ENCODE peak calls at places on chromosomes 12 and 14, in five cellular contexts. One of them, this sample, is unnamed.
A peak's percentile ranks its signal among the peaks of the same experiment; 100 is the strongest.

GRCh38 chr12:109946505-109946904 is 46.4 kb downstream of the TCHP start:
- DNase-seq in lower leg skin: no peak
- DNase-seq in SIG-M5: no peak
- DNase-seq in activated CD8-positive, alpha-beta memory T cell treated with anti-CD3 and anti-CD28 coated beads for 24 hours: no peak
- DNase-seq in GM19239: no peak
- DNase-seq in this sample: no peak

GRCh38 chr14:103155013-103155412 is 31.8 kb downstream of the TNFAIP2 start:
- DNase-seq in SIG-M5: no peak
- DNase-seq in activated CD8-positive, alpha-beta memory T cell treated with anti-CD3 and anti-CD28 coated beads for 24 hours: no peak
- DNase-seq in GM19239: no peak
- DNase-seq in lower leg skin: peak; percentile 80
- DNase-seq in this sample: peak; percentile 52

GRCh38 chr12:43148711-43149110 is 403.3 kb downstream of the ADAMTS20 start:
- DNase-seq in SIG-M5: no peak
- DNase-seq in GM19239: no peak
- DNase-seq in activated CD8-positive, alpha-beta memory T cell treated with anti-CD3 and anti-CD28 coated beads for 24 hours: no peak
- DNase-seq in lower leg skin: peak; percentile 15
- DNase-seq in this sample: no peak

GRCh38 chr12:76922821-76923315 is 44.0 kb upstream of the CSRP2 start:
- DNase-seq in activated CD8-positive, alpha-beta memory T cell treated with anti-CD3 and anti-CD28 coated beads for 24 hours: no peak
- DNase-seq in SIG-M5: no peak
- DNase-seq in lower leg skin: no peak
- DNase-seq in GM19239: no peak
- DNase-seq in this sample: no peak

GRCh38 chr14:76462330-76462729 is 86.4 kb downstream of the ESRRB start:
- DNase-seq in GM19239: no peak
- DNase-seq in activated CD8-positive, alpha-beta memory T cell treated with anti-CD3 and anti-CD28 coated beads for 24 hours: no peak
- DNase-seq in SIG-M5: no peak
- DNase-seq in lower leg skin: no peak
- DNase-seq in this sample: no peak

GRCh38 chr12:46555379-46555778 is 182.8 kb upstream of the SLC38A2 start:
- DNase-seq in SIG-M5: no peak
- DNase-seq in activated CD8-positive, alpha-beta memory T cell treated with anti-CD3 and anti-CD28 coated beads for 24 hours: no peak
- DNase-seq in GM19239: no peak
- DNase-seq in lower leg skin: no peak
- DNase-seq in this sample: no peak

GRCh38 chr12:52074006-52074405 is 4.2 kb downstream of the ATG101 start:
- DNase-seq in lower leg skin: no peak
- DNase-seq in GM19239: peak; percentile 65
- DNase-seq in activated CD8-positive, alpha-beta memory T cell treated with anti-CD3 and anti-CD28 coated beads for 24 hours: no peak
- DNase-seq in SIG-M5: no peak
- DNase-seq in this sample: no peak

GRCh38 chr12:68067762-68068376 is 78.6 kb downstream of the IFNG-AS1 start:
- DNase-seq in SIG-M5: no peak
- DNase-seq in activated CD8-positive, alpha-beta memory T cell treated with anti-CD3 and anti-CD28 coated beads for 24 hours: no peak
- DNase-seq in GM19239: no peak
- DNase-seq in lower leg skin: no peak
- DNase-seq in this sample: no peak

GRCh38 chr12:120820885-120821510 is 83.2 kb downstream of the SPPL3 start:
- DNase-seq in lower leg skin: no peak
- DNase-seq in GM19239: no peak
- DNase-seq in activated CD8-positive, alpha-beta memory T cell treated with anti-CD3 and anti-CD28 coated beads for 24 hours: peak; percentile 63
- DNase-seq in SIG-M5: no peak
- DNase-seq in this sample: no peak

GRCh38 chr14:89371600-89371999 is 45.4 kb downstream of the FOXN3 start:
- DNase-seq in GM19239: no peak
- DNase-seq in SIG-M5: no peak
- DNase-seq in lower leg skin: no peak
- DNase-seq in activated CD8-positive, alpha-beta memory T cell treated with anti-CD3 and anti-CD28 coated beads for 24 hours: no peak
- DNase-seq in this sample: no peak

GRCh38 chr14:51321036-51321435 is 81.0 kb downstream of the TMX1 start:
- DNase-seq in GM19239: no peak
- DNase-seq in SIG-M5: no peak
- DNase-seq in lower leg skin: no peak
- DNase-seq in activated CD8-positive, alpha-beta memory T cell treated with anti-CD3 and anti-CD28 coated beads for 24 hours: no peak
- DNase-seq in this sample: no peak

GRCh38 chr14:70086685-70087379 is 101.9 kb downstream of the SLC8A3 start:
- DNase-seq in GM19239: peak; percentile 18
- DNase-seq in lower leg skin: no peak
- DNase-seq in activated CD8-positive, alpha-beta memory T cell treated with anti-CD3 and anti-CD28 coated beads for 24 hours: no peak
- DNase-seq in SIG-M5: no peak
- DNase-seq in this sample: no peak

GRCh38 chr12:3241621-3242020 is 164.4 kb downstream of the TSPAN9 start:
- DNase-seq in lower leg skin: no peak
- DNase-seq in GM19239: no peak
- DNase-seq in SIG-M5: no peak
- DNase-seq in activated CD8-positive, alpha-beta memory T cell treated with anti-CD3 and anti-CD28 coated beads for 24 hours: no peak
- DNase-seq in this sample: no peak

GRCh38 chr14:74599201-74599809 is 12.7 kb downstream of the LTBP2 start:
- DNase-seq in SIG-M5: no peak
- DNase-seq in GM19239: no peak
- DNase-seq in activated CD8-positive, alpha-beta memory T cell treated with anti-CD3 and anti-CD28 coated beads for 24 hours: no peak
- DNase-seq in lower leg skin: peak; percentile 63
- DNase-seq in this sample: no peak

GRCh38 chr12:62632521-62632920 is 165.9 kb downstream of the MON2 start:
- DNase-seq in activated CD8-positive, alpha-beta memory T cell treated with anti-CD3 and anti-CD28 coated beads for 24 hours: peak; percentile 67
- DNase-seq in lower leg skin: peak; percentile 58
- DNase-seq in GM19239: peak; percentile 22
- DNase-seq in SIG-M5: no peak
- DNase-seq in this sample: no peak

This sample was measured in omental fat pad.